ENCODE peak calls at places on chromosome 1, in four cellular contexts. A, R, L and Q are unnamed samples.

GRCh38 chr1:204249736-204250427 is 36.1 kb upstream of the GOLT1A start:
- DNase-seq in L (no peak), R (no peak), A (no peak), Q (no peak)

GRCh38 chr1:21491483-21492170 is 17.6 kb upstream of the ALPL start:
- DNase-seq in R (no peak), A (no peak), L (no peak), Q (peak)

GRCh38 chr1:84090447-84091244 is 53.4 kb upstream of the PRKACB start:
- DNase-seq in R (no peak), L (peak), A (no peak), Q (no peak)

GRCh38 chr1:197664391-197664790 is 110.9 kb downstream of the DENND1B start:
- DNase-seq in A (no peak), R (no peak), L (no peak), Q (no peak)

GRCh38 chr1:27149084-27149483 is 5.8 kb downstream of the SLC9A1 start:
- DNase-seq in L (no peak), A (no peak), R (no peak), Q (no peak)

GRCh38 chr1:86582161-86582560 is 35.3 kb downstream of the CLCA4 start:
- DNase-seq in A (no peak), L (no peak), R (no peak), Q (no peak)

GRCh38 chr1:84936116-84936810 is 43.3 kb upstream of the LPAR3 start:
- DNase-seq in A (peak), L (peak), R (no peak), Q (peak)

GRCh38 chr1:183125279-183125999 is 60.6 kb upstream of the LAMC2 start:
- DNase-seq in A (no peak), R (no peak), L (no peak), Q (no peak)

GRCh38 chr1:199836430-199836829 is 191.1 kb upstream of the NR5A2 start:
- DNase-seq in A (no peak), R (no peak), L (no peak), Q (no peak)

GRCh38 chr1:5746611-5747427 is 245.4 kb downstream of the NPHP4 start:
- DNase-seq in L (no peak), A (no peak), R (no peak), Q (no peak)

GRCh38 chr1:104072915-104073371 is 323.2 kb downstream of the AMY1C start:
- DNase-seq in R (no peak), L (no peak), A (no peak), Q (no peak)

GRCh38 chr1:64864018-64864945 is 102.1 kb downstream of the JAK1 start:
- DNase-seq in R (peak), L (peak), A (peak), Q (peak)

GRCh38 chr1:77010937-77011336 is 143.7 kb downstream of the ST6GALNAC5 start:
- DNase-seq in R (no peak), L (no peak), A (no peak), Q (no peak)

GRCh38 chr1:207890136-207890738 is 20.7 kb downstream of the CD34 start:
- DNase-seq in R (peak), A (no peak), L (no peak), Q (peak)

GRCh38 chr1:197092491-197093023 is 25.5 kb upstream of the F13B start:
- DNase-seq in L (no peak), A (no peak), R (no peak), Q (peak)

GRCh38 chr1:203306970-203307541 is 1.7 kb downstream of the BTG2 start:
- DNase-seq in A (no peak), L (no peak), R (peak), Q (no peak)

DNA sequence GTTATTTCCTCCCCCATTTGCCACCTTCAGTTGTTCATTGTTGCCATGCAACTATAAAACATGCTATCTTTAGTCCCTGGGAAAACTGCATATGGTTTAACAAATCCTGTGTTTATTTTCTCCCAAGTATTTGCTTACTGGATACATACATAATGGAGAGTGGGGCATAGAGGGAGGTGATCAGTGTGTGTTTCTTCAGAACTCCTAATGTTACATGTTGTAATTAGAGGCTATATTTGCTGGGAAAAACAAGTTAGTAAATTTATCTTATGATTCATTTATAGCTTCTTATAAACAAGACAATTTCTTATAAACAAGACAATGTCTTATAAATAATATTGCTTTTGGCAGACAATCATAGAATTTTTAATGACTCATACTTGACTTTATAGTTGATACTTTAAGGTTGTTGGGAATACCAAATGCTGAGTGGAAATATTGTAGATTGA is 7.3 kb upstream of the GIPC2 start:
- DNase-seq in R (no peak), L (no peak), A (no peak), Q (peak)
- H3K4me3 ChIP-seq in R (no peak), L (no peak), A (no peak), Q (no peak)

DNA sequence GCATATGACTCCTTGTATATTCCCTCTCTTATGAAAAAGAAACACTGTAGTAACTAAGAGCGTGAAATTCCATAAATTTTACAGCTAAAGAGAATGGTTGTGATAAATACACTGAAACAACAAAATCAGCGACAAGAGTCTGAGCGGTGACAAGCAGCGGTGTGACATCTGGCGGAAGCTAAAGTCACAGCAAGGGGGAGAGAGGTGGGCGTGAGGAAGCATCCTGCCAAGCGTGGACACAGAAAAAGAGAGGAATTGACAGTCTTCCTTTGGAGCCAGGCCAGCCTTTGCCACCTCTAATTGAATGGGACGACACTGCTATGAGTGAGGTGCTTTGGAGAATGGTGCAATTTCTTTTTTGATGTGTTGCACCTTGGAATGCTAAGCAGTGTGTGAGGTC is 25.9 kb downstream of the PSMB2 start:
- DNase-seq in R (no peak), L (no peak), A (no peak), Q (no peak)
- TF ChIP-seq CTCF in R (no peak), L (no peak), A (no peak), Q (no peak)

DNA sequence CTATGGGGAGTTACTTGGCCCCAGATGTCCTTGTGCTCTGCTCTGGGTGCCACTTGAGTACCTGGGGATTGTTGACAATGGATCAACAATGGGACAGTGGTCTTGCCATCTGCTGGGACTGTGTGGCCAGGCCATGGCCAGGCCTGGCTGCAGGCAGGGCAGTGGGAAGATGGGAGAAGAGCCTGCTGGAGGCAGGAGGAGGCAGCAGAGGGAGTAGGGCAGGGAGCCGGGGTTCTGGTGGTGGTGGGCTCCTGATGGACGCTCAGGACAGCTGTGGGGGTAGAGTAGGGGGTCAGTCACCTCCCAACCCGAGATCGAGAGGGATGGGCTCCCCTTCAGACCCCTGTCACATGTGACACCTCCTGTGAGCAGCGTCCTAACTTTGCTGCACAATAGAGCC is 81.0 kb downstream of the ARHGEF10L start:
- DNase-seq in L (no peak), R (no peak), A (no peak), Q (no peak)
- H3K4me3 ChIP-seq in L (no peak), R (no peak), A (no peak), Q (no peak)

GRCh38 chr1:156465747-156466365 is 34.7 kb downstream of the MEF2D start:
- DNase-seq in R (no peak), A (no peak), L (no peak), Q (peak)
- TF ChIP-seq CTCF in R (no peak), A (no peak), L (peak), Q (peak)

DNA sequence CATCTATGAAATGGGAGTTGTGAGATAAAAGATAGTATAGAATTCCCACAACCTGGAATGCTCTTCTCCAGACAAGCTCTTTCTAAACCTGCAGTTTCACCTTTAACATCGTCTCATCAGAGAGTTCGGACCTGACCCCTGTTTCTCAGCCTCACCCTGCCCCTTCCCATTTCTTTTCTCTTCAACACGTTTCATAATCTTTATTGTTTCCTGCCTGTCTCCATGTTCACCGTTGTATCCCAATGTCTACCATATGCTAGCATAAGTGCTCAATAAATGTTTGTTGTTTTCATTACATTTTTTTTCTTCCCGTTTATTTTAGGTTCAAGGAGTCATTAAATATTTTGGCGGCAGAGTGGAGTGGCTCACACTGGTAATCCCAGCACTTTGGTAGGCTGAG is 32.4 kb downstream of the SESN2 start:
- DNase-seq in R (no peak), A (no peak), L (no peak), Q (no peak)
- H3K4me3 ChIP-seq in R (no peak), A (no peak), L (no peak), Q (no peak)

DNA sequence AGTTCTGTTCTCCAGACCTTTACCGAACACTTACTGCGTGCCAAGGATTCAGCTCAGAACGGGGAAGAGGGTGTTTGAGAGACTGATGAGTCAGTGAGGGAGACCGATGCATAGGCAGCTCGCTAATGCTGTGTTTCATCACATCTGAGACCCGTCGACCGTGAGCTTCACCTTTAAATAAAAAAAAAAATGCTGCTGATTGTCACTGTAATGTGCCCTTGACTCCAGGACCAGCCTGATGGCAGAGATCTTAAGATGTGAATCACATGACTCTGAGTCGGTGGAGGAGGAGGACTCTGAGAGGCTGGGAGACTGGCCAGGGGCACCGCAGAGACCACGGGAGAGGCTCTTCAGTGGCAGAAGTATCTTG is 28.8 kb downstream of the SPSB1 start:
- DNase-seq in R (no peak), L (no peak), A (no peak), Q (peak)
- TF ChIP-seq CTCF in R (no peak), L (no peak), A (no peak), Q (no peak)

DNA sequence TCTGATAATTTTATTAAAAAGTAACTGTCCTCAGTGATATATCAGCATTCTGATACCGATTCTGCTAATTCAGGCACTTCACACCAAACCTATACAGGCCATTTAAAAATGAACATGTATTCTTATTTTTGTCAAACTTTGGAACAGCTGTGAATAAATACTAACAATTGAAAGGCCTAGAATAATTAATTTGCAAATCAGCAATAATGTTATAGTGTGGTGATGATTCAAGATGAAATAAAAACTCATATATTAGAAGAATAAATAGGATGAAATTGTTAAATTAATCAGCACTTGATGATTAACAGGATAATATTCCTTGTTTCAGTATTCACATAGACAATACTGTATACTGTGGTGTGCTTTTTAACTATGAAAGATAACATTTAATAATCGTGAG is 9.9 kb downstream of the CDKN2C start:
- DNase-seq in L (no peak), R (no peak), A (no peak), Q (no peak)
- H3K4me3 ChIP-seq in L (no peak), R (no peak), A (no peak), Q (no peak)

DNA sequence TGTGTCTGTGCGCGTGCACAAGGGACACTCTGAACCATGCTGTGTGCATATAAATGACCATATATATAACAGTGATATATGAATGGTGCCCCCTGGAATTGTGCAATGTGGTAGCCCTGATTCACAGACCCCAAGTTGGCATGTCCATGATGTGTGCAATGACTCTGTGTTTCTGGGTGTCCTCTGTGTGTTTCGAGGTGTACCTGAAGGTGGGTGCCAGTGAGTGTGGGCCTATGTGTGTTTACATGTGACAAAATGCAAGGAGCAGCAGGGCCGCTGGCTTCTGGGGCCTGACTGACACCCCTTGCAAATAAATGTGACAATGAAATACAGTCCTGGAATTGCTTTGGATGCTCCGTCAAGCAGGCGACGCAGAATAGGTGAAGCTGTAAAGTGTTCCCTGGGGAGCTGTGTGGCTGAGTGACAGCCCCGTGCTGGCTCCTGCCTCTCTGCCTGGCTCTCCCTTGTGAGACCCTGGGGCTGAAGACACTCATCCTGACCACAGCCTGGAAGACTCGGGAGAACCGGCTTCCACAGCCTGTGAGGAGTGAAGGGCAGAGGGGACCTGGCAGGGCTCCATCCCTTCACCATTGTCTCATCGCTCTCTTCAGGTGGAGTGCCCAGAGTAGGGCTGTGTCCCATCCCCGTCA is 38.2 kb upstream of the CSF3R start:
- DNase-seq in A (no peak), R (no peak), L (no peak), Q (no peak)
- TF ChIP-seq CTCF in A (no peak), R (no peak), L (no peak), Q (no peak)